ENCODE peak calls at places on chromosome 10, in five cellular contexts. One of them, this sample, is unnamed.

GRCh38 chr10:121392657-121393056 is 205.6 kb downstream of the FGFR2 start:
- DNase-seq in CD8-positive, alpha-beta T cell: no peak
- DNase-seq in H9: no peak
- DNase-seq in astrocyte: no peak
- DNase-seq in GM23338: no peak
- DNase-seq in this sample: no peak

GRCh38 chr10:21724695-21725371 is 190.8 kb downstream of the MLLT10 start:
- DNase-seq in CD8-positive, alpha-beta T cell: no peak
- DNase-seq in H9: no peak
- DNase-seq in astrocyte: peak; percentile 99
- DNase-seq in GM23338: peak; percentile 52
- DNase-seq in this sample: peak; percentile 95

GRCh38 chr10:33005322-33006282 is 47.6 kb upstream of the ITGB1 start:
- DNase-seq in CD8-positive, alpha-beta T cell: no peak
- DNase-seq in H9: peak; percentile 85
- DNase-seq in astrocyte: peak; percentile 96
- DNase-seq in GM23338: peak; percentile 90
- DNase-seq in this sample: peak; percentile 83

GRCh38 chr10:96829029-96829773 is 2.9 kb upstream of the LCOR start:
- DNase-seq in CD8-positive, alpha-beta T cell: no peak
- DNase-seq in H9: no peak
- DNase-seq in astrocyte: no peak
- DNase-seq in GM23338: no peak
- DNase-seq in this sample: no peak

GRCh38 chr10:3874988-3875841 is 90.2 kb upstream of the KLF6 start:
- DNase-seq in CD8-positive, alpha-beta T cell: peak; percentile 14
- DNase-seq in H9: no peak
- DNase-seq in astrocyte: no peak
- DNase-seq in GM23338: no peak
- DNase-seq in this sample: no peak

GRCh38 chr10:28763471-28763870 is 86.2 kb downstream of the BAMBI start:
- DNase-seq in CD8-positive, alpha-beta T cell: no peak
- DNase-seq in H9: no peak
- DNase-seq in astrocyte: peak; percentile 8
- DNase-seq in GM23338: no peak
- DNase-seq in this sample: no peak

GRCh38 chr10:11215468-11215867 is 197.8 kb downstream of the CELF2 start:
- DNase-seq in CD8-positive, alpha-beta T cell: no peak
- DNase-seq in H9: no peak
- DNase-seq in astrocyte: no peak
- DNase-seq in GM23338: no peak
- DNase-seq in this sample: no peak

GRCh38 chr10:11462071-11462470 is 149.4 kb downstream of the USP6NL start:
- DNase-seq in CD8-positive, alpha-beta T cell: no peak
- DNase-seq in H9: no peak
- DNase-seq in astrocyte: no peak
- DNase-seq in GM23338: no peak
- DNase-seq in this sample: no peak

GRCh38 chr10:93346712-93347111 is 135.4 kb downstream of the MYOF start:
- DNase-seq in CD8-positive, alpha-beta T cell: no peak
- DNase-seq in H9: peak; percentile 46
- DNase-seq in astrocyte: peak; percentile 8
- DNase-seq in GM23338: peak; percentile 28
- DNase-seq in this sample: no peak

GRCh38 chr10:19499291-19499765 is 316.9 kb upstream of the PLXDC2 start:
- DNase-seq in CD8-positive, alpha-beta T cell: no peak
- DNase-seq in H9: no peak
- DNase-seq in astrocyte: no peak
- DNase-seq in GM23338: no peak
- DNase-seq in this sample: no peak

GRCh38 chr10:23280420-23281043 is 64.1 kb downstream of the C10orf67 start:
- DNase-seq in CD8-positive, alpha-beta T cell: no peak
- DNase-seq in H9: peak; percentile 71
- DNase-seq in astrocyte: no peak
- DNase-seq in GM23338: peak; percentile 88
- DNase-seq in this sample: no peak

GRCh38 chr10:33982995-33983394 is 648.5 kb upstream of the NRP1 start:
- DNase-seq in CD8-positive, alpha-beta T cell: no peak
- DNase-seq in H9: no peak
- DNase-seq in astrocyte: peak; percentile 33
- DNase-seq in GM23338: no peak
- DNase-seq in this sample: no peak

GRCh38 chr10:133351408-133352318 is 4.5 kb downstream of the PRAP1 start:
- DNase-seq in CD8-positive, alpha-beta T cell: no peak
- DNase-seq in H9: no peak
- DNase-seq in astrocyte: no peak
- DNase-seq in GM23338: peak; percentile 73
- DNase-seq in this sample: no peak

GRCh38 chr10:51675088-51675487 is 24.3 kb downstream of the CSTF2T start:
- DNase-seq in CD8-positive, alpha-beta T cell: no peak
- DNase-seq in H9: no peak
- DNase-seq in astrocyte: no peak
- DNase-seq in GM23338: no peak
- DNase-seq in this sample: no peak

GRCh38 chr10:30434273-30435067 is 486 bp downstream of the MAP3K8 start:
- DNase-seq in CD8-positive, alpha-beta T cell: no peak
- DNase-seq in H9: peak; percentile 72
- DNase-seq in astrocyte: peak; percentile 61
- DNase-seq in GM23338: peak; percentile 79
- DNase-seq in this sample: peak; percentile 92

GRCh38 chr10:19699299-19699698 is 116.9 kb upstream of the PLXDC2 start:
- DNase-seq in CD8-positive, alpha-beta T cell: no peak
- DNase-seq in H9: no peak
- DNase-seq in astrocyte: no peak
- DNase-seq in GM23338: peak; percentile 14
- DNase-seq in this sample: no peak

GRCh38 chr10:94088926-94089381 is 95.2 kb downstream of the PLCE1 start:
- DNase-seq in CD8-positive, alpha-beta T cell: no peak
- DNase-seq in H9: no peak
- DNase-seq in astrocyte: peak; percentile 37
- DNase-seq in GM23338: no peak
- DNase-seq in this sample: no peak

GRCh38 chr10:60473557-60473956 is 83.9 kb upstream of the ANK3 start:
- DNase-seq in CD8-positive, alpha-beta T cell: no peak
- DNase-seq in H9: no peak
- DNase-seq in astrocyte: no peak
- DNase-seq in GM23338: no peak
- DNase-seq in this sample: no peak

GRCh38 chr10:2111936-2112335 is 374.6 kb upstream of the ADARB2 start:
- DNase-seq in CD8-positive, alpha-beta T cell: no peak
- DNase-seq in H9: peak; percentile 36
- DNase-seq in astrocyte: peak; percentile 95
- DNase-seq in GM23338: peak; percentile 3
- DNase-seq in this sample: no peak

GRCh38 chr10:22700489-22700888 is 13.9 kb downstream of the PIP4K2A start:
- DNase-seq in CD8-positive, alpha-beta T cell: no peak
- DNase-seq in H9: no peak
- DNase-seq in astrocyte: no peak
- DNase-seq in GM23338: no peak
- DNase-seq in this sample: no peak

GRCh38 chr10:65818990-65819389 is 1106.8 kb upstream of the LRRTM3 start:
- DNase-seq in CD8-positive, alpha-beta T cell: no peak
- DNase-seq in H9: no peak
- DNase-seq in astrocyte: no peak
- DNase-seq in GM23338: no peak
- DNase-seq in this sample: no peak

GRCh38 chr10:43204943-43205671 is 61.8 kb downstream of the RASGEF1A start:
- DNase-seq in CD8-positive, alpha-beta T cell: no peak
- DNase-seq in H9: peak; percentile 91
- DNase-seq in astrocyte: peak; percentile 25
- DNase-seq in GM23338: peak; percentile 84
- DNase-seq in this sample: no peak

GRCh38 chr10:119254355-119254754 is 47.0 kb downstream of the GRK5 start:
- DNase-seq in CD8-positive, alpha-beta T cell: no peak
- DNase-seq in H9: no peak
- DNase-seq in astrocyte: no peak
- DNase-seq in GM23338: no peak
- DNase-seq in this sample: no peak

GRCh38 chr10:28872592-28873165 is 195.4 kb downstream of the BAMBI start:
- DNase-seq in CD8-positive, alpha-beta T cell: no peak
- DNase-seq in H9: no peak
- DNase-seq in astrocyte: no peak
- DNase-seq in GM23338: no peak
- DNase-seq in this sample: no peak

GRCh38 chr10:117441812-117442443 is 66.7 kb upstream of the PDZD8 start:
- DNase-seq in CD8-positive, alpha-beta T cell: no peak
- DNase-seq in H9: no peak
- DNase-seq in astrocyte: peak; percentile 89
- DNase-seq in GM23338: no peak
- DNase-seq in this sample: no peak

GRCh38 chr10:5977471-5978370 is at the start of gene IL15RA:
- DNase-seq in CD8-positive, alpha-beta T cell: peak; percentile 54
- DNase-seq in H9: peak; percentile 61
- DNase-seq in astrocyte: peak; percentile 54
- DNase-seq in GM23338: peak; percentile 78
- DNase-seq in this sample: peak; percentile 80

GRCh38 chr10:201328-201771 is 66.1 kb downstream of the ZMYND11 start:
- DNase-seq in CD8-positive, alpha-beta T cell: no peak
- DNase-seq in H9: no peak
- DNase-seq in astrocyte: peak; percentile 75
- DNase-seq in GM23338: peak; percentile 10
- DNase-seq in this sample: no peak

GRCh38 chr10:58637372-58637771 is 124.7 kb downstream of the BICC1 start:
- DNase-seq in CD8-positive, alpha-beta T cell: no peak
- DNase-seq in H9: no peak
- DNase-seq in astrocyte: peak; percentile 95
- DNase-seq in GM23338: no peak
- DNase-seq in this sample: no peak

DNA sequence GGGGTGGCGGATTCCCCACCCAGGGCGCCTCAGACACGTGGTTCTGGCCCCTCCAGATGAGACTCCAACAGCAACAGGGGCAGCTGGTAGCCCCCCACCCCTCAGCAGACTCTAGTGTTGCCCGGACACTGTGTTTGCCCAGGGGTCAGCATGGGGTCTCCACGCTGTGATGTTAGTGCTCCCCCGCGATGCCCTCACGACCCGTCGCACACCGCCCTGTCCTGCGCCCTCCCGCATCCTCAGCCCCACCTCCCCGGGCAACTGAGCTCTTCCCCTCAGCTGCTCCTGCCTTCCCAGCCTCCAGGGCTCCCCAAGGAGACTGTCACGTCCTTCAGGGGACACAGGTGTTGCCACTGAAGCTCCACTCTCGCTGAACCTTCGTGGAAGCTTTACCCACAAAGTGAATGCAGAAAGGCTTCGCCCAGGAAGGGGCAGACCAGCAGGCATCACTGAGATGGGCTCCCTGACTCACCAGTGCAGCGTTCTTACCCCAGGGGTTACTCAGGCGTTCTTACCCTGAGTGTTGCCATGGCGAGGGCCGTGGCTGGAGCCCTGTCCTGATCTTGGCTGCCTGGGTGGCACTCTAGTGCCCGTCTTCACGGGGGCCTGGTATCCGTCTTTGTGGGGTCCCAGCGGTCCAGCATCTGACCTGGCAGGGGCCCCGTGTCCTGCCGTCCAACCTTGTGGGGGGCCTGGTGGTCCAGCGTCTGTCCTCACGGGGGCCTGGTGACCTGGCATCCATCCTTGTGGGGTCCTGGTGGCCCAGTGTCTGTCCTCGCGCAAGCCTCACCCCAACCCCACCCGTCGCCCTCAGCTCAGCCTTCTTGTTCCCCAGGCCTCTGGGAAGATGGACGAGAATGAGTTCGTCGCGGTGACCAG is 14.6 kb downstream of the DPYSL4 start:
- DNase-seq in CD8-positive, alpha-beta T cell: no peak
- DNase-seq in H9: no peak
- DNase-seq in astrocyte: no peak
- DNase-seq in GM23338: no peak
- DNase-seq in this sample: no peak
- H3K27ac ChIP-seq in CD8-positive, alpha-beta T cell: no peak overlapping the region
- H3K27ac ChIP-seq in H9: no peak overlapping the region
- H3K27ac ChIP-seq in astrocyte: no peak overlapping the region
- H3K27ac ChIP-seq in GM23338: no peak overlapping the region
- H3K27ac ChIP-seq in this sample: no peak overlapping the region

GRCh38 chr10:113049881-113050280 is 99.8 kb downstream of the TCF7L2 start:
- DNase-seq in CD8-positive, alpha-beta T cell: no peak
- DNase-seq in H9: no peak
- DNase-seq in astrocyte: no peak
- DNase-seq in GM23338: no peak
- DNase-seq in this sample: no peak

GRCh38 chr10:113051456-113051855 is 101.4 kb downstream of the TCF7L2 start:
- DNase-seq in CD8-positive, alpha-beta T cell: no peak
- DNase-seq in H9: no peak
- DNase-seq in astrocyte: peak; percentile 52
- DNase-seq in GM23338: no peak
- DNase-seq in this sample: no peak

GRCh38 chr10:113053881-113054280 is 103.8 kb downstream of the TCF7L2 start:
- DNase-seq in CD8-positive, alpha-beta T cell: no peak
- DNase-seq in H9: peak; percentile 90
- DNase-seq in astrocyte: peak; percentile 72
- DNase-seq in GM23338: peak; percentile 95
- DNase-seq in this sample: no peak

GRCh38 chr10:113053091-113053490 is 103.0 kb downstream of the TCF7L2 start:
- DNase-seq in CD8-positive, alpha-beta T cell: no peak
- DNase-seq in H9: peak; percentile 56
- DNase-seq in astrocyte: no peak
- DNase-seq in GM23338: peak; percentile 67
- DNase-seq in this sample: no peak

DNA sequence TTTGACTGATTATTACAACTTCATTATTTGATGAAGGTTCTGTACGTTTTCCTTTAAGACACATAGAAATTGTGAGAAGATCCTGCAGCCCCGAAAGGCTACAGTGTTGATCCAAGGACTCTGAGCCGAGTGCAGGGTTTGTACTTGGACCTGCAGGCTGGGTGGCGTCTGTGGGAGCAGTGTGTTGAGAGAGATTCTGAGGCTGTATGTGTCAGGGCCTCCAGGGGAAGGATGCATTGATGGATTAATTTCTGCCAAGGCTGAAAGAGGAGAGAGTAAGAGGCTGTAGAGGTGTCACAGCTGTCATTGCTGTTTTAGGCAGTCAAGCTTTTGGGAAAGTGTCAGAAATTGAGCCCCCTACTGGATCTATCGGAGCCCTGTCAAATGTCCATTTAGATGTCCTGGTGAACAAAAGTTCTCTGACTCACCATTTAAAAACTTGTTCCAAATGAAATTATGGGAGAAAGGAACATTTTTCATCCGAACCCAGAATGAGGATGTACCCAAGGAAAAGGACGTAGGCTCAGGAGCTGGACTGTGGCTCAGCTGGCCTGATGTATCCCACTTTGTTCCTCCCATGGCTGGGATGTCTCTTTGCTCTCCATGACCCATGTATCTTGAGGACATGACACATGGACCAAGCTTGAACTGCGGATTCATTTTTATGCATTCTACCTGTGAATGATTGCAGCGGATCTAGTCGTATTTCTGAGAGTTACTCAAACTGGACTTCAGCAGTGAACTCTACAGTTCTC is 102.2 kb downstream of the TCF7L2 start:
- DNase-seq in CD8-positive, alpha-beta T cell: no peak
- DNase-seq in H9: no peak
- DNase-seq in astrocyte: no peak
- DNase-seq in GM23338: no peak
- DNase-seq in this sample: no peak
- TF ChIP-seq CTCF in CD8-positive, alpha-beta T cell: no peak
- TF ChIP-seq CTCF in H9: peak; percentile 45
- TF ChIP-seq CTCF in astrocyte: peak; percentile 28
- TF ChIP-seq CTCF in GM23338: peak; percentile 48
- TF ChIP-seq CTCF in this sample: no peak

GRCh38 chr10:36556468-36556867 is 568.9 kb upstream of the ANKRD30A start:
- DNase-seq in CD8-positive, alpha-beta T cell: no peak
- DNase-seq in H9: no peak
- DNase-seq in astrocyte: peak; percentile 12
- DNase-seq in GM23338: no peak
- DNase-seq in this sample: no peak
- H3K4me1 ChIP-seq in CD8-positive, alpha-beta T cell: no peaks in the 10 kb centered on the region
- H3K4me1 ChIP-seq in H9: no peaks in the 10 kb centered on the region
- H3K4me1 ChIP-seq in astrocyte: no peaks in the 10 kb centered on the region
- H3K4me1 ChIP-seq in GM23338: no peaks in the 10 kb centered on the region
- H3K4me1 ChIP-seq in this sample: no peaks in the 10 kb centered on the region

GRCh38 chr10:86647773-86648705 is 6.3 kb upstream of the OPN4 start:
- DNase-seq in CD8-positive, alpha-beta T cell: no peak
- DNase-seq in H9: no peak
- DNase-seq in astrocyte: peak; percentile 33
- DNase-seq in GM23338: no peak
- DNase-seq in this sample: no peak
- H3K27ac ChIP-seq in CD8-positive, alpha-beta T cell: no peak overlapping the region
- H3K27ac ChIP-seq in H9: no peak overlapping the region
- H3K27ac ChIP-seq in astrocyte: no peak overlapping the region
- H3K27ac ChIP-seq in GM23338: peak overlapping the region; percentile 6
- H3K27ac ChIP-seq in this sample: no peak overlapping the region

This sample was measured in lung.